ENCODE peak calls at places on chromosomes 7 and 10, in four cellular contexts. Q is CD8-positive, alpha-beta T cell; R is MM.1S; U is adrenal gland. W is an unnamed sample.

GRCh38 chr7:12706900-12707536 is 19.6 kb downstream of the ARL4A start:
- DNase-seq in Q (no peak), R (no peak), U (no peak), W (no peak)

GRCh38 chr10:113273151-113273876 is 279.5 kb upstream of the HABP2 start:
- DNase-seq in Q (no peak), R (no peak), U (peak), W (no peak)

GRCh38 chr10:43238462-43238861 is 28.4 kb downstream of the RASGEF1A start:
- DNase-seq in Q (peak), R (no peak), U (no peak), W (no peak)

GRCh38 chr7:112495820-112496462 is 15.2 kb downstream of the LSMEM1 start:
- DNase-seq in Q (peak), R (peak), U (peak), W (no peak)

GRCh38 chr7:30276203-30276900 is 8.0 kb upstream of the ZNRF2 start:
- DNase-seq in Q (peak), R (peak), U (peak), W (no peak)

GRCh38 chr7:132580277-132580676 is 4.0 kb upstream of the PLXNA4 start:
- DNase-seq in Q (no peak), R (no peak), U (no peak), W (no peak)

GRCh38 chr10:72834183-72834825 is 59.2 kb upstream of the OIT3 start:
- DNase-seq in Q (peak), R (peak), U (peak), W (peak)

GRCh38 chr7:152523916-152524315 is 88.1 kb upstream of the KMT2C start:
- DNase-seq in Q (no peak), R (no peak), U (no peak), W (no peak)

GRCh38 chr7:158821173-158822021 is 7.9 kb downstream of the ESYT2 start:
- DNase-seq in Q (peak), R (no peak), U (no peak), W (no peak)

GRCh38 chr7:17033245-17033644 is 151.5 kb upstream of the AGR3 start:
- DNase-seq in Q (no peak), R (no peak), U (no peak), W (no peak)

GRCh38 chr7:135718794-135719436 is 9.1 kb downstream of the SLC13A4 start:
- DNase-seq in Q (no peak), R (no peak), U (no peak), W (no peak)

GRCh38 chr7:137142376-137142775 is 201.2 kb downstream of the PTN start:
- DNase-seq in Q (no peak), R (no peak), U (no peak), W (no peak)

GRCh38 chr10:1612910-1613309 is 124.4 kb downstream of the ADARB2 start:
- DNase-seq in Q (no peak), R (no peak), U (no peak), W (no peak)

GRCh38 chr10:93876391-93876790 is 17.4 kb upstream of the SLC35G1 start:
- DNase-seq in Q (no peak), R (no peak), U (no peak), W (no peak)

GRCh38 chr7:158816995-158817394 is 12.3 kb downstream of the ESYT2 start:
- DNase-seq in Q (no peak), R (no peak), U (no peak), W (no peak)

GRCh38 chr7:55260671-55261385 is 104.3 kb upstream of the LANCL2 start:
- DNase-seq in Q (no peak), R (no peak), U (no peak), W (no peak)

GRCh38 chr7:44189286-44189992 is at the start of gene GCK:
- DNase-seq in Q (no peak), R (no peak), U (no peak), W (no peak)

GRCh38 chr7:36280840-36281812 is 108.5 kb upstream of the ANLN start:
- DNase-seq in Q (no peak), R (no peak), U (peak), W (no peak)

GRCh38 chr10:6083523-6084475 is 5.0 kb upstream of the RBM17 start:
- DNase-seq in Q (peak), R (no peak), U (no peak), W (no peak)

GRCh38 chr10:97759981-97760345 is 11.8 kb downstream of the SFRP5 start:
- DNase-seq in Q (no peak), R (no peak), U (no peak), W (no peak)

GRCh38 chr10:1598393-1599153 is 138.8 kb downstream of the ADARB2 start:
- DNase-seq in Q (no peak), R (no peak), U (no peak), W (no peak)

GRCh38 chr10:100724531-100725027 is 20.8 kb upstream of the PAX2 start:
- DNase-seq in Q (no peak), R (no peak), U (no peak), W (no peak)

GRCh38 chr10:93468532-93469213 is 13.5 kb downstream of the MYOF start:
- DNase-seq in Q (no peak), R (no peak), U (peak), W (no peak)

DNA sequence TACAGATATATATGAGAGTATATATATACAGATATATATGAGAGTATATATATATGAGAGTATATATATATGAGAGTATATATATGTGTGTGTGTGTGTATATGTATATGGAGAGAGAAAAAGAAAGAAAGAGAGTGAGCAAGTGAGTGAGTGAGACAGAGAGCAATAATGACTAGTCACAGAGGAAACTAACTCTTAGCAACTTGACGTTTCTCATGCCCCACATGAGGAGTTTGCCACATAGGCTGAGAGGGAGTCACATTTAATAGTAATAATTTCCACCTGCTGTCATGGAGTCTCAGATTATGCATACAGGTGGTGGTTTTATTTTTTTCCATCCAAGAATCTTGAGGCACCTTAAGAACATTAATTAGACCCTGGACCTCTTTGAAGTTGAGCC is 199.9 kb downstream of the GATA3 start:
- DNase-seq in Q (no peak), R (no peak), U (no peak), W (no peak)
- H3K4me3 ChIP-seq in Q (no peak), R (no peak), U (no peak), W (no peak)

GRCh38 chr7:131066635-131067034 is 261.0 kb upstream of the MKLN1 start:
- DNase-seq in Q (no peak), R (no peak), U (no peak), W (no peak)

GRCh38 chr7:131072505-131073091 is 255.1 kb upstream of the MKLN1 start:
- DNase-seq in Q (no peak), R (no peak), U (no peak), W (no peak)

GRCh38 chr7:131071786-131072504 is 255.7 kb upstream of the MKLN1 start:
- DNase-seq in Q (no peak), R (peak), U (peak), W (no peak)

GRCh38 chr7:131067220-131067619 is 260.5 kb upstream of the MKLN1 start:
- DNase-seq in Q (no peak), R (no peak), U (no peak), W (no peak)

GRCh38 chr7:131068604-131069021 is 259.1 kb upstream of the MKLN1 start:
- DNase-seq in Q (no peak), R (no peak), U (no peak), W (no peak)
- TF ChIP-seq CTCF in Q (no peak), R (peak), U (peak), W (peak)

GRCh38 chr7:121395494-121395960 is 581 bp downstream of the FAM3C start:
- DNase-seq in Q (peak), R (peak), U (peak), W (no peak)

GRCh38 chr7:121392277-121393004 is 3.7 kb downstream of the FAM3C start:
- DNase-seq in Q (no peak), R (no peak), U (no peak), W (no peak)

GRCh38 chr7:121393005-121393366 is 3.1 kb downstream of the FAM3C start:
- DNase-seq in Q (no peak), R (no peak), U (no peak), W (no peak)

GRCh38 chr7:121395961-121396757 is at the start of gene FAM3C:
- DNase-seq in Q (peak), R (peak), U (peak), W (peak)

DNA sequence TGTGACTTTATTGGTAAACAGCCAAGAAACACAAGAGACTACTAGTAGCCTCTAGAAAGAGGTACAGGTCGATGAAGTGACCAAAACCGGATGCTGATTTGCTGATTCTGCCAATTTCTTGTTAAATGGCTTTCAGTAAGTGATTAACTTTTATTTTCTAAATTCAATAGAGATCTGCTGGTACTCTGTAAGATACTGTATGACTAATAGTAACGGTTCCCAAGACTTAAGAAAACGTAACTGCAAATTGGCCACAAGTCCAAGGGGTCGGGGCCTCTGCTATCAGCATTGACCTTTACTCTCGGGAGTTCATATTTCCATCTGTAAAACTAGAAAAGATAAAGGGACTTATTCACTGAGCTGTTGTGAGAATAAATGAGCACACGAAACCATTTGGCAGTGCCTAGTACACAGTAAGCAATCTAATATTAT is 1.4 kb downstream of the FAM3C start:
- DNase-seq in Q (no peak), R (peak), U (peak), W (no peak)
- H3K4me3 ChIP-seq in Q (no peak), R (peak), U (peak), W (peak)

GRCh38 chr10:71066600-71066999 is 145.8 kb upstream of the UNC5B start:
- DNase-seq in Q (no peak), R (no peak), U (no peak), W (no peak)

GRCh38 chr10:71063431-71063830 is 148.9 kb upstream of the UNC5B start:
- DNase-seq in Q (no peak), R (no peak), U (no peak), W (no peak)

GRCh38 chr10:71062156-71062555 is 150.2 kb upstream of the UNC5B start:
- DNase-seq in Q (no peak), R (no peak), U (no peak), W (no peak)

GRCh38 chr10:71065659-71066058 is 146.7 kb upstream of the UNC5B start:
- DNase-seq in Q (no peak), R (no peak), U (no peak), W (no peak)

GRCh38 chr10:71064413-71065118 is 147.8 kb upstream of the UNC5B start:
- DNase-seq in Q (no peak), R (no peak), U (no peak), W (no peak)
- TF ChIP-seq CTCF in Q (no peak), R (peak), U (no peak), W (peak)

DNA sequence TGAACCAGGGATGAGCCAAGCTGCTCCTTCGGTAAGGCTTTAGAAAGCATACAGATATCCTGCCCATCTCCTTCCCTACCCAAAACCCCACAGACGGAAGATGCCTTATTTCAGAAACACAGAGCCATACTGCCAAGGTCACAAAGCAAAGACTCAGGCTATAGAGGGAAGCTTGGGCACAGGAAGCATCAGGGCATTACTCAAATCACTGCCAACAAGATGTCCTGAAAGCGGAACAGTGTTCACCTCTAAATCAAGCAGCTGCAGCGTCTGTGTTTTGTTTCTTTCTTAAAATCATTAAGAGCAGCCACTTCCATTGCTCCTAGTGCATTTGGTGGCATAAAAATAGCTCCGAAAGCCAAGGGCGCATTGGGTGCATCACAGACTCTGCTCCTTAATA is 307.3 kb downstream of the SORCS1 start:
- DNase-seq in Q (no peak), R (no peak), U (no peak), W (no peak)
- H3K4me3 ChIP-seq in Q (no peak), R (no peak), U (no peak), W (no peak)

GRCh38 chr10:131313377-131313776 is 1.9 kb upstream of the TCERG1L start:
- DNase-seq in Q (no peak), R (no peak), U (no peak), W (no peak)

GRCh38 chr10:131311661-131312260 is at the start of gene TCERG1L:
- DNase-seq in Q (no peak), R (no peak), U (peak), W (no peak)

GRCh38 chr10:131310904-131311660 is 439 bp downstream of the TCERG1L start:
- DNase-seq in Q (no peak), R (no peak), U (peak), W (no peak)

GRCh38 chr10:131312261-131312801 is 810 bp upstream of the TCERG1L start:
- DNase-seq in Q (no peak), R (no peak), U (peak), W (no peak)

GRCh38 chr10:131310054-131310903 is 1.2 kb downstream of the TCERG1L start:
- DNase-seq in Q (no peak), R (no peak), U (no peak), W (no peak)
- TF ChIP-seq CTCF in Q (no peak), R (no peak), U (no peak), W (no peak)

DNA sequence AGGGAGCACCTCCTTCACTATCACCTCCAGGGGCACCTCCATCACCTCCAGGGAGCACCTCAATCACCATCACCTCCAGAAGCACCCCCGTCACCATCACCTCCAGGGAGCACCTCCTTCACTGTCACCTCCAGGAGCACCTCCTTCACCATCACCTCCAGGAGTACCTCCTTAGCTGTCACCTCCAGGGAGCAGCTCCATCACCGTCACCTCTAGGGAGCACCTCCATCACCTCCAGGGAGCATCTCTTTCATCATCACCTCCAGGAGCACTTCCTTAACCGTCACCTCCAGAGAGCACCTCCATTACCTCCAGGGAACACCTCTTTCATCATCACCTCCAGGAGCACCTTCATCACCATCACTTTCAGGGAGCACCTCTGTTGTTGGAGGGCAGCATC is 103.0 kb downstream of the DNAJB6 start:
- DNase-seq in Q (no peak), R (no peak), U (no peak), W (no peak)
- H3K4me3 ChIP-seq in Q (no peak), R (no peak), U (no peak), W (no peak)

GRCh38 chr10:37736120-37736519 is 121.3 kb downstream of the ZNF248 start:
- DNase-seq in Q (no peak), R (no peak), U (no peak), W (no peak)
- TF ChIP-seq CTCF in Q (no peak), R (no peak), U (no peak), W (no peak)

GRCh38 chr7:105267244-105267643 is 121.5 kb downstream of the SRPK2 start:
- DNase-seq in Q (no peak), R (peak), U (no peak), W (no peak)

GRCh38 chr7:105269397-105269796 is 119.3 kb downstream of the SRPK2 start:
- DNase-seq in Q (no peak), R (no peak), U (no peak), W (no peak)

GRCh38 chr7:105270117-105270516 is 118.6 kb downstream of the SRPK2 start:
- DNase-seq in Q (no peak), R (no peak), U (no peak), W (no peak)

GRCh38 chr7:105268511-105269392 is 120.0 kb downstream of the SRPK2 start:
- DNase-seq in Q (no peak), R (peak), U (peak), W (no peak)

DNA sequence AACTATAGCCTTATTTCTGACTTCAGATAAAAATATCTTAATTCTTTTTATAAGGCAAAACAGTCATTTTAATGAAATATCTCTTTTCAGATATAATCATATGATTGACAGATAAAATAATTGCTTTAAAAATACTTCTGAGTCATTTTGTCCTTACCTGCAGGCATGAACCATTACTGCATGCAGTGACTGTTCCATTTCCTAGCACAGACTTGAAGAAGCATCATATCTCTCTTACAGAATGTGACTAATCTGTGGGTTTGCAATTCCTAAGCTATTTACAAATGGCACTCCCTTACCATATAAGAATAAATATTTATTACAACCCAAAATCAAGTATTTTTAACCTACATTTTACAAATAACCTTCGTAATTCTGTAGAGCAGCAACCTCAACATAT is 120.7 kb downstream of the SRPK2 start:
- DNase-seq in Q (peak), R (no peak), U (peak), W (no peak)
- H3K4me3 ChIP-seq in Q (peak), R (peak), U (peak), W (no peak)

W was measured in GM12864.